ENCODE peak calls at places on chromosomes 1 and 21, in seven cellular contexts. D, Y, K, S, W, G and C are unnamed samples.

GRCh38 chr1:204225841-204226745 is 12.3 kb upstream of the GOLT1A start:
- DNase-seq in D (no peak), W (no peak), K (no peak), G (no peak), Y (peak; percentile 27), S (no peak), C (peak; percentile 20)

GRCh38 chr1:36784147-36784862 is 250.0 kb downstream of the GRIK3 start:
- DNase-seq in K (no peak), S (no peak), Y (no peak), G (no peak), D (no peak), W (no peak), C (no peak)

GRCh38 chr1:211947396-211948295 is 87.7 kb downstream of the INTS7 start:
- DNase-seq in K (no peak), S (no peak), Y (no peak), G (no peak), D (no peak), W (no peak), C (no peak)

GRCh38 chr1:109979489-109980091 is 5.0 kb upstream of the AHCYL1 start:
- DNase-seq in G (no peak), Y (peak; percentile 71), K (no peak), S (peak; percentile 95), W (no peak), D (no peak), C (no peak)

GRCh38 chr1:26546375-26546774 is 16.8 kb downstream of the RPS6KA1 start:
- DNase-seq in Y (no peak), G (no peak), S (no peak), W (no peak), K (no peak), D (no peak), C (no peak)

GRCh38 chr1:78071696-78072095 is 25.9 kb downstream of the GIPC2 start:
- DNase-seq in K (no peak), G (no peak), D (no peak), W (no peak), S (no peak), Y (no peak), C (no peak)

GRCh38 chr1:173353346-173353745 is 123.8 kb upstream of the PRDX6 start:
- DNase-seq in D (no peak), Y (no peak), S (no peak), K (no peak), W (no peak), G (no peak), C (no peak)

GRCh38 chr1:31394628-31395193 is 18.3 kb upstream of the SERINC2 start:
- DNase-seq in D (peak; percentile 71), S (peak; percentile 71), G (peak; percentile 74), Y (peak; percentile 75), W (peak; percentile 96), K (peak; percentile 75), C (peak; percentile 89)

GRCh38 chr1:96562094-96562493 is 159.5 kb upstream of the PTBP2 start:
- DNase-seq in K (no peak), G (no peak), W (no peak), S (no peak), Y (no peak), D (no peak), C (no peak)

GRCh38 chr21:32382108-32382601 is 10.7 kb downstream of the URB1 start:
- DNase-seq in Y (peak; percentile 36), W (no peak), S (no peak), G (no peak), D (no peak), K (no peak), C (no peak)

GRCh38 chr1:67350783-67351182 is 43.1 kb downstream of the IL12RB2 start:
- DNase-seq in D (no peak), W (no peak), S (no peak), G (no peak), K (no peak), Y (no peak), C (no peak)

GRCh38 chr1:20089328-20090077 is 19.5 kb downstream of the PLA2G5 start:
- DNase-seq in Y (no peak), K (no peak), S (no peak), D (peak; percentile 13), W (no peak), G (no peak), C (no peak)

DNA sequence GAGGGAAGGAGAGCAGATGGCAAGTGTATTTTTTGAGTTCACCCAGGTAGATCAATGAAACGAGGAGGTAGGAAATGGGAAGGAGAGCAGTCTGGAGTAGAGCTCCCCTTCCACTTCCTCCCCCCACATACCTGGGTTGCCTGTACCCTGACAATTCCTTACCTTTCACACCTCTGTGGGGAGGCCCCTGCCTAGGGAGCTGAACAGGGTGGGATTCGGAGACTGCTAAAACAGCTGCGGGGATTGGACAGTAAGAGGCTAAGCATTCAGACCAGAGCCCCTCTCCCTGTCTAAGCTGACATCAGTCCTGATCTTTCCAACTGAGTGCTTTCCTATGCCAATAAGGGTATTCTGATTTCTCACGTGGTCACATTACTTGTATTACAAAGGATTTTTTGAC is 14.5 kb downstream of the RCSD1 start:
- DNase-seq in G (no peak), K (no peak), Y (no peak), W (no peak), D (no peak), S (no peak), C (no peak)
- TF ChIP-seq POLR2A in G (no peak), K (no peak), Y (no peak), W (no peak), D (no peak), S (no peak), C (no peak)

GRCh38 chr1:92441316-92442311 is 45.1 kb downstream of the GFI1 start:
- DNase-seq in D (no peak), K (no peak), G (no peak), W (no peak), S (no peak), Y (no peak), C (peak; percentile 84)
- TF ChIP-seq POLR2A in D (no peak), K (no peak), G (no peak), W (no peak), S (no peak), Y (no peak), C (peak; percentile 56)

GRCh38 chr1:200242379-200243041 is 167.3 kb downstream of the ZNF281 start:
- DNase-seq in G (no peak), S (peak; percentile 78), Y (peak; percentile 54), D (no peak), W (no peak), K (no peak), C (no peak)
- TF ChIP-seq POLR2A in G (no peak), S (no peak), Y (no peak), D (no peak), W (no peak), K (no peak), C (no peak)

GRCh38 chr21:15455819-15456462 is 273.8 kb upstream of the USP25 start:
- DNase-seq in K (no peak), D (no peak), W (no peak), S (no peak), G (no peak), Y (no peak), C (no peak)
- TF ChIP-seq POLR2A in K (no peak), D (no peak), W (no peak), S (no peak), G (no peak), Y (no peak), C (no peak)

GRCh38 chr1:23964790-23965740 is 5.4 kb downstream of the PNRC2 start:
- DNase-seq in W (no peak), D (no peak), Y (peak; percentile 61), S (peak; percentile 60), G (no peak), K (no peak), C (no peak)
- TF ChIP-seq POLR2A in W (no peak), D (no peak), Y (no peak), S (no peak), G (no peak), K (no peak), C (no peak)

DNA sequence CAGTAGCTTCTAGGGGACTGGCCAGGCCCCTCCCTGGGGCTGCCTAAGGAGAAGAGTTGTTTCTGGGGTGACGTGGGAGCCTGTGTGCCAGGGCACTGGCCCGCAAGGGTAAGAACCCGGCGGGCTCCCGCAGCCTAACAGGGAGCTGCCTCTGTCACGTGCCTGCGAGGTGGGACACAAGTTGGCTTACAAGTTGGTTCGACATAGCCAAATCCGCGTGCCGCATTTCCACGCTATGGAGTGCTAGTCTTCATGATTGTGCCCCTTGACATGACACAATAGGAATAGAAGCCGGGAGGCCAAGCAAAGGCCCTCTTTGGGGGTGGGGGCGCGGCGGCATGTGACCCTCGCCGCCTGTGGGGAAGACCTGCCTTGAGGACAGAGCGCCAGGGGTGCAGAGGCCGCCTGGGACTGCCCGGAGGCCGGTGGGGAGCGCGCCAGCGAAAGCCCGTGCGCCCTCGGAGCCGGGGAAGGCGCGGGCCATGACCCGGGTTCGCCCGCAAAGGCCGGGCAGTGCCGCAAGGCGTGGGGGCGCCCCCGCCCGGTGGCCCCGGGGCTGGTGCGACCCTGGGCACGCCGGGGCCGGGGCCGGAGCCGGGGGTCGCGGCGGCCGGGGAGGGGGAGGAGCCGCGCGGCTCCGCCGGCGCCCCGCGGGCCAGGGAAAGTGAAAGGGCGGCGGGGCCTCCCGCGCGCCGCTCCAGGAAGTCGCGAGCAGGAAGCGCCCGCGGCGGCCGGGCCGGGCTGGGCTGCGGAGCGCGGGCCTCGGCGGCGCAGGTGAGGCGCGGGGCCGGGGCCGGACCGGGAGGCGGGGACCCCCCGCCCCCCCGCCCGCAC is at the start of gene SLC37A1:
- DNase-seq in K (no peak), G (peak; percentile 50), Y (no peak), W (no peak), S (no peak), D (no peak), C (no peak)
- TF ChIP-seq POLR2A in K (no peak), G (no peak), Y (no peak), W (no peak), S (no peak), D (no peak), C (no peak)

DNA sequence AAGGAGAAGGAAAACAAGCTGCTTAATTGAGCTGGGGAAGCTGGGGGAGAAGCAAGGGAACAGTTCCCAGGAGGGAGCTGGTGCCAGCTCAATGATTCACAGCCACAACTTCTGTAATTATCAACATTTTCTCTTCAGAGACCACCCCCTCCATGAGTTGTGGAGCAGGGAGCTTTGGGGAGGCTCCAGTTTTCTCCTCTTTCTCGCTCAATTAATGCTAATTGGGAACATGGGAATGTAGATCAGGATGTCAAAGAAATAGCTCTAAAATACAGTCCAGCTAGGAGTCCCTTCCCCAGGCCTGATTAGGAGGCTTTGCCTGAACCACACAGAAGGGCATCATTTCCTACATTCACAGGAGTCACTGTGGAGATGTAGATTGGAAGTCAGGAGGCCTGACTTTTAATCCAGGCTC is 12.2 kb upstream of the MNDA start:
- DNase-seq in W (no peak), G (no peak), Y (no peak), K (peak; percentile 22), S (no peak), D (no peak), C (no peak)
- TF ChIP-seq POLR2A in W (no peak), G (no peak), Y (no peak), K (no peak), S (no peak), D (no peak), C (no peak)

GRCh38 chr1:62687903-62688686 is at the start of gene DOCK7:
- DNase-seq in S (peak; percentile 73), W (peak; percentile 65), D (peak; percentile 53), Y (peak; percentile 74), K (peak; percentile 74), G (peak; percentile 70), C (peak; percentile 74)
- TF ChIP-seq POLR2A in S (no peak), W (peak; percentile 44), D (peak; percentile 38), Y (peak; percentile 44), K (peak; percentile 52), G (no peak), C (peak; percentile 45)